ENCODE peak calls at places on chromosomes 11 and 22, in four cellular contexts. E, O, W and D are unnamed samples.

GRCh38 chr11:94151903-94152677 is 23.4 kb downstream of the PANX1 start:
- DNase-seq in E (peak; percentile 64), O (no peak), W (peak; percentile 84), D (peak; percentile 49)

GRCh38 chr11:110711776-110712642 is at the start of gene ARHGAP20:
- DNase-seq in E (peak; percentile 83), O (peak; percentile 46), W (peak; percentile 15), D (peak; percentile 52)

GRCh38 chr22:21764038-21764804 is 28.6 kb upstream of the YPEL1 start:
- DNase-seq in E (no peak), O (no peak), W (no peak), D (no peak)

GRCh38 chr11:66969584-66970205 is 5.4 kb upstream of the C11orf86 start:
- DNase-seq in E (no peak), O (no peak), W (no peak), D (no peak)

GRCh38 chr11:19229671-19230070 is 11.1 kb downstream of the E2F8 start:
- DNase-seq in E (no peak), O (no peak), W (no peak), D (no peak)

GRCh38 chr11:65403607-65404121 is 17.2 kb downstream of the FRMD8 start:
- DNase-seq in E (no peak), O (no peak), W (no peak), D (no peak)

GRCh38 chr11:27055065-27055682 is 14.6 kb downstream of the BBOX1 start:
- DNase-seq in E (no peak), O (no peak), W (no peak), D (no peak)

GRCh38 chr11:43557553-43558031 is 122.9 kb upstream of the HSD17B12 start:
- DNase-seq in E (no peak), O (no peak), W (no peak), D (no peak)

GRCh38 chr22:38345782-38346181 is 28.5 kb upstream of the CSNK1E start:
- DNase-seq in E (peak; percentile 25), O (no peak), W (no peak), D (peak; percentile 4)

GRCh38 chr22:24370426-24370825 is 57.0 kb upstream of the ADORA2A start:
- DNase-seq in E (no peak), O (no peak), W (no peak), D (no peak)

GRCh38 chr22:46111645-46112306 is 38.5 kb upstream of the PPARA start:
- DNase-seq in E (peak; percentile 78), O (no peak), W (no peak), D (peak; percentile 40)

GRCh38 chr11:134637091-134638015 is 225.3 kb upstream of the B3GAT1 start:
- DNase-seq in E (no peak), O (no peak), W (no peak), D (no peak)

GRCh38 chr11:31958086-31958735 is 132.7 kb upstream of the RCN1 start:
- DNase-seq in E (peak; percentile 82), O (peak; percentile 19), W (peak; percentile 38), D (peak; percentile 42)

GRCh38 chr11:14320020-14320419 is 39.0 kb downstream of the RRAS2 start:
- DNase-seq in E (no peak), O (no peak), W (no peak), D (no peak)

GRCh38 chr22:25970348-25970995 is 198.8 kb upstream of the SEZ6L start:
- DNase-seq in E (no peak), O (no peak), W (no peak), D (peak; percentile 3)

GRCh38 chr11:63951779-63952536 is 13.2 kb downstream of the NAA40 start:
- DNase-seq in E (no peak), O (no peak), W (no peak), D (no peak)

GRCh38 chr11:95877288-95877687 is 46.6 kb downstream of the MTMR2 start:
- DNase-seq in E (no peak), O (no peak), W (no peak), D (no peak)

GRCh38 chr11:6378695-6378989 is 11.6 kb upstream of the SMPD1 start:
- DNase-seq in E (no peak), O (no peak), W (no peak), D (no peak)

GRCh38 chr11:123170929-123171328 is 24.1 kb downstream of the CLMP start:
- DNase-seq in E (no peak), O (no peak), W (no peak), D (no peak)

GRCh38 chr11:69703711-69704507 is at the start of gene FGF19:
- DNase-seq in E (no peak), O (no peak), W (peak; percentile 33), D (no peak)

GRCh38 chr22:50271519-50271970 is 1.4 kb upstream of the MAPK11 start:
- DNase-seq in E (peak; percentile 87), O (no peak), W (no peak), D (peak; percentile 58)

GRCh38 chr11:31487848-31488247 is 21.6 kb downstream of the IMMP1L start:
- DNase-seq in E (no peak), O (no peak), W (no peak), D (peak; percentile 45)

GRCh38 chr22:45731798-45732495 is 60.3 kb downstream of the ATXN10 start:
- DNase-seq in E (no peak), O (no peak), W (peak; percentile 28), D (no peak)

GRCh38 chr11:45503311-45503710 is 162.1 kb downstream of the CHST1 start:
- DNase-seq in E (no peak), O (no peak), W (no peak), D (no peak)

GRCh38 chr11:123438191-123438627 is 8.1 kb downstream of the GRAMD1B start:
- DNase-seq in E (no peak), O (no peak), W (no peak), D (no peak)

GRCh38 chr11:38345286-38345685 is 1747.2 kb upstream of the RAG2 start:
- DNase-seq in E (no peak), O (no peak), W (no peak), D (no peak)

DNA sequence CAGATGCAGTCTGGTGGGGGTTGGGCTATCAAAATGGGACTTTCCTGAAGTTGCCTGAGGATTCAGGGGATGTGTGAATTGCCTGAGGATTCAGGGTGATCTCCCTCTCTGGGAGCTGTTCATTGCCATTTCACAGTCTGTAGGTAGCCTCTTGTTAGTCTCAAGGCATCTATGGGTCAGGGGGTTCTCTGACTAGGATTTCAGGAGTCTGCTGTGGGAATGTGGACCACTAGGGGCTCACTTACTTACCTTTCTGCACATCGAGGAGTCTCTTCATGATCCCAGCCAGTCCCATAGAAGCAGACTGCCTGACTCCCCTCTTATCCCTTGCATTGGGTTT is 54.0 kb downstream of the KCNQ1OT1 start:
- DNase-seq in E (no peak), O (no peak), W (no peak), D (no peak)
- H3K4me3 ChIP-seq in E (no peak overlapping the region), O (no peak overlapping the region), W (no peak overlapping the region), D (no peak overlapping the region)

GRCh38 chr22:17918840-17919239 is 105.5 kb downstream of the MICAL3 start:
- DNase-seq in E (no peak), O (no peak), W (no peak), D (no peak)
- H3K4me1 ChIP-seq in E (peaks cover 63% of the 10 kb centered on the region), O (peaks cover 43% of the 10 kb centered on the region), W (peaks cover 30% of the 10 kb centered on the region), D (peaks cover 39% of the 10 kb centered on the region)

GRCh38 chr11:128453444-128454336 is 133.7 kb downstream of the ETS1 start:
- DNase-seq in E (no peak), O (peak; percentile 71), W (no peak), D (peak; percentile 65)

GRCh38 chr11:128458316-128458715 is 129.0 kb downstream of the ETS1 start:
- DNase-seq in E (no peak), O (no peak), W (peak; percentile 13), D (no peak)

GRCh38 chr11:128455766-128456165 is 131.6 kb downstream of the ETS1 start:
- DNase-seq in E (no peak), O (no peak), W (no peak), D (no peak)

GRCh38 chr11:128456566-128457268 is 130.6 kb downstream of the ETS1 start:
- DNase-seq in E (no peak), O (no peak), W (no peak), D (no peak)

DNA sequence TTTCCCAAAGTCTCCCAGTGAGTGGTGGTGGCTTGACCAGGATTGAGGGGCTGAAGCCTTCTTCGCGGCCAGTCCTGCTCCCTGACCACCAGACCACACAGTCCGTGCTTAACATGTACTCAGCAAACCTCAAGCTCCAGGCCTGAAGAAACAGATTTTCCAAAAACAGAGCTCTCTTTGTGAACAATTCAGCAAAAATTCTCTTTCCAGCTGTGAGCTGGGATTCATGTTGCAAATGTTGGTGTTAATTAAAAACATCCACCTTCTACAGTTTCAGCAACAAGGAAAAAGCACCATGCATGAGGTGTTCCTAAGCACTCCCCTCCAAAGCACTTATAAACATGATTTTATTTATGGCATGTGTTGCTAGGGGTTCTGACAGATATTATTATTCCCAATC is 129.5 kb downstream of the ETS1 start:
- DNase-seq in E (no peak), O (no peak), W (no peak), D (no peak)
- TF ChIP-seq POLR2A in E (no peak), O (no peak), W (no peak), D (no peak)

DNA sequence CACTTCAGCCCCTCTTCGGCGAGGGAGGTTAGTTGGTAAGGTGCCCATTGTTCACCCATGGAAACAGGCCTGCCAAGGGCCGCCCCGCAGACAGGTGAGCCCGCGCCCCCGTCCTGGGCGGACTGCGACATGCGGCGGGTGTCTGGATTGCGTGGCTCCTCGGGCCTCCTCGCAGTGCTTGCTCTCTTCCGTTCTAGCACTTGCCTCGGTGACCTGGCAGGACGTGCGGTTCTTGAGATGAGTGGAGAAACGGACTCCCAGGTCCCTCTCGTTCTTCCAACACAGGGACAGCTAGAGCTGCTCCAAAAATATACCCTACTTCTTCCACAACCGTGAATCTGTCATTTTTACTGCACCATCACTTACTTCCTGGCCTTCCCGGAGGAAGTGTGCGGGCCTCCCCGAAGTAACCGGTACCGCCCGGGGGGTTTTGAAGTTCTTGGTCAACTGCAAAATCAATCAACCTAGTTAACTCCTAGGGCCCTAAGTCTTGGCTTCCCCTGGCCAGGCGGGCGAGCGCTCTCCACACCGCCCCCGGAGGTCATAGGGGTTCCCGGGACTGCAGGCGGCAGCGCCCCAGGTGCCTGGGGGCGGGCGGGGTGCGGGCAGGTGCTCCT is 745 bp upstream of the ZBTB44 start:
- DNase-seq in E (peak; percentile 66), O (no peak), W (no peak), D (peak; percentile 57)
- H3K4me3 ChIP-seq in E (peak overlapping the region; percentile 24), O (peak overlapping the region; percentile 90), W (peak overlapping the region; percentile 94), D (peak overlapping the region; percentile 6)

GRCh38 chr22:20432244-20432686 is 5.4 kb downstream of the SCARF2 start:
- DNase-seq in E (peak; percentile 42), O (no peak), W (no peak), D (no peak)

GRCh38 chr22:20434773-20435172 is 2.9 kb downstream of the SCARF2 start:
- DNase-seq in E (peak; percentile 17), O (no peak), W (no peak), D (no peak)

GRCh38 chr22:20433191-20433590 is 4.4 kb downstream of the SCARF2 start:
- DNase-seq in E (peak; percentile 24), O (no peak), W (no peak), D (no peak)

GRCh38 chr22:20434264-20434751 is 3.3 kb downstream of the SCARF2 start:
- DNase-seq in E (peak; percentile 30), O (no peak), W (no peak), D (no peak)

DNA sequence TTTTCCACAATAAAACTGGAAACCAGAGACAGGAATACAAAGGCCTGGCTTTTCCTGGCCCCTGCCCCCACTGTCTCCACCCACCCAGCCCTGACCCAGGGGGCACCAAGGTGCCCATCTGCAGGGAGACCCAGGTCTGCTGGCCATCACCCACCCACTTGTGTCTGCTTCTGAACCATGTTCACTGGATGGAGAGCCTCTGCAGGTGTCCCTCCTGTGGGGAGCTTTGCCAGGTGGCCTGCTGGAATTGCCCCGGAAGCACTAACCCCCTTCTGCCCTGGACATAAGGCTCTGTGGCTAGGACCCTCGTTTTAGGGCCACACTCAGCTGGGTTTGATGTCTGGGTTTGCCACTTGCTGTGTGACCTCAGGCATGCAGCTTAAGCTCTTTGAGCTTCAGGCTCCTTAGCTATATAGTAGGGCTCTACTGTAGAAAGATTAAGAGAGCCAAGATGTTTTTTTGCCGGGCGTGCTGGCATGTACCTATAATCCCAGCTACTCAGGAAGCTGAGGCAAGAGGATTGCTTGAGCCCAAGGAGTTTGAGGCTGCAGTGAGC is 3.9 kb downstream of the SCARF2 start:
- DNase-seq in E (peak; percentile 14), O (no peak), W (no peak), D (no peak)
- H3K4me1 ChIP-seq in E (peaks cover 12% of the 10 kb centered on the region), O (peaks cover 20% of the 10 kb centered on the region), W (peaks cover 5% of the 10 kb centered on the region), D (peaks cover 50% of the 10 kb centered on the region)